ENCODE peak calls at places on chromosomes 6 and 20, in six cellular contexts. T, U, C, G, V and K are unnamed samples.

GRCh38 chr20:51420111-51420510 is 122.4 kb downstream of the NFATC2 start:
- DNase-seq in T (no peak), U (no peak), C (no peak), G (peak), V (no peak), K (peak)

GRCh38 chr20:48603116-48603818 is 224.5 kb downstream of the PREX1 start:
- DNase-seq in T (no peak), U (peak), C (no peak), G (no peak), V (no peak), K (no peak)

GRCh38 chr6:43608310-43608763 is 20.7 kb downstream of the GTPBP2 start:
- DNase-seq in T (no peak), U (no peak), C (peak), G (peak), V (peak), K (peak)

GRCh38 chr6:169530762-169531143 is 171.1 kb downstream of the WDR27 start:
- DNase-seq in T (no peak), U (no peak), C (no peak), G (peak), V (no peak), K (no peak)

GRCh38 chr20:57440678-57441509 is 49.7 kb downstream of the RBM38 start:
- DNase-seq in T (peak), U (peak), C (no peak), G (no peak), V (no peak), K (no peak)

GRCh38 chr20:36881888-36882287 is 6.0 kb downstream of the TLDC2 start:
- DNase-seq in T (no peak), U (no peak), C (no peak), G (no peak), V (no peak), K (peak)

GRCh38 chr6:22732186-22732970 is 163.0 kb downstream of the HDGFL1 start:
- DNase-seq in T (no peak), U (no peak), C (no peak), G (no peak), V (no peak), K (no peak)

GRCh38 chr20:44716309-44717106 is 1.3 kb downstream of the CCN5 start:
- DNase-seq in T (no peak), U (peak), C (no peak), G (no peak), V (no peak), K (no peak)

GRCh38 chr6:121436966-121437756 is 1.7 kb downstream of the GJA1 start:
- DNase-seq in T (no peak), U (peak), C (no peak), G (no peak), V (peak), K (peak)

GRCh38 chr6:156828280-156828703 is 51.1 kb downstream of the ARID1B start:
- DNase-seq in T (no peak), U (no peak), C (no peak), G (peak), V (peak), K (peak)

GRCh38 chr6:170271771-170272314 is 19.0 kb downstream of the DLL1 start:
- DNase-seq in T (no peak), U (peak), C (peak), G (peak), V (no peak), K (no peak)